ENCODE peak calls at places on chromosomes 5 and 9, in five cellular contexts. E is globus pallidus, O is iris pigment epithelial cell, Q is SW 1271, Z is endothelial cell. U is an unnamed sample.

GRCh38 chr5:140311011-140311467 is 8.1 kb upstream of the PFDN1 start:
- DNase-seq in Z (no peak), O (peak), Q (peak), E (no peak), U (no peak)

GRCh38 chr9:35748239-35748857 is 680 bp downstream of the GBA2 start:
- DNase-seq in Q (no peak), E (no peak), O (no peak), Z (no peak), U (no peak)

GRCh38 chr5:116361171-116361967 is 213.3 kb downstream of the SEMA6A start:
- DNase-seq in E (peak), Q (no peak), Z (peak), O (peak), U (peak)

GRCh38 chr9:137482094-137482781 is 23.1 kb upstream of the NSMF start:
- DNase-seq in E (peak), O (peak), Q (no peak), Z (no peak), U (peak)

GRCh38 chr5:173321886-173322285 is 6.3 kb downstream of the STC2 start:
- DNase-seq in Q (no peak), Z (no peak), E (no peak), O (peak), U (no peak)

GRCh38 chr9:82584349-82584846 is 478.5 kb downstream of the RASEF start:
- DNase-seq in E (no peak), Z (no peak), O (no peak), Q (no peak), U (no peak)

GRCh38 chr9:77935974-77936373 is 95.6 kb downstream of the GNAQ start:
- DNase-seq in O (no peak), Z (no peak), Q (no peak), E (no peak), U (no peak)

GRCh38 chr5:38756068-38756467 is 89.7 kb upstream of the OSMR start:
- DNase-seq in O (no peak), Z (no peak), E (no peak), Q (no peak), U (no peak)

GRCh38 chr9:128250839-128251558 is 24.8 kb downstream of the GOLGA2 start:
- DNase-seq in E (no peak), O (no peak), Z (no peak), Q (no peak), U (no peak)

GRCh38 chr9:127805620-127806019 is 2.9 kb downstream of the FPGS start:
- DNase-seq in E (no peak), Q (no peak), O (peak), Z (peak), U (no peak)

GRCh38 chr9:33128570-33128969 is 38.6 kb downstream of the B4GALT1 start:
- DNase-seq in Z (no peak), Q (no peak), O (no peak), E (no peak), U (no peak)

GRCh38 chr9:17520264-17521058 is 58.4 kb upstream of the SH3GL2 start:
- DNase-seq in E (no peak), Q (no peak), Z (no peak), O (no peak), U (no peak)

GRCh38 chr9:137270929-137271695 is 6.4 kb upstream of the TOR4A start:
- DNase-seq in O (no peak), E (no peak), Q (no peak), Z (no peak), U (no peak)